ENCODE peak calls at places on chromosome 6, in ten cellular contexts. B is GM12878, V is Karpas-422, Y is SK-N-SH, T is K562, R is colonic mucosa, O is PC-3, Z is mesendoderm, F is IMR-90, L is fibroblast of lung. C is an unnamed sample.

GRCh38 chr6:99822741-99823512 is 171.1 kb downstream of the MCHR2 start:
- DNase-seq in B (no peak), V (peak; percentile 68), Y (peak; percentile 51), T (peak; percentile 46), R (peak; percentile 55), O (peak; percentile 66), Z (peak; percentile 59), F (peak; percentile 82), L (peak; percentile 58), C (peak; percentile 57)

GRCh38 chr6:36938536-36938935 is 16.0 kb upstream of the PI16 start:
- DNase-seq in B (no peak), V (no peak), Y (no peak), T (no peak), R (no peak), O (no peak), Z (no peak), F (peak; percentile 93), L (peak; percentile 64), C (no peak)

GRCh38 chr6:152096863-152097496 is 289.5 kb downstream of the ESR1 start:
- DNase-seq in B (no peak), V (no peak), Y (no peak), T (no peak), R (no peak), O (peak; percentile 67), Z (no peak), F (peak; percentile 94), L (peak; percentile 97), C (peak; percentile 93)

GRCh38 chr6:41728954-41729353 is 6.5 kb downstream of the TFEB start:
- DNase-seq in B (no peak), V (no peak), Y (no peak), T (no peak), R (no peak), O (no peak), Z (no peak), F (no peak), L (no peak), C (no peak)

GRCh38 chr6:138690975-138691594 is 82.5 kb upstream of the CCDC28A start:
- DNase-seq in B (no peak), V (no peak), Y (no peak), T (no peak), R (no peak), O (no peak), Z (no peak), F (peak; percentile 6), L (no peak), C (no peak)

GRCh38 chr6:144216668-144217218 is 66.4 kb downstream of the STX11 start:
- DNase-seq in B (no peak), V (no peak), Y (peak; percentile 76), T (peak; percentile 82), R (no peak), O (no peak), Z (no peak), F (no peak), L (no peak), C (no peak)

GRCh38 chr6:131054392-131055250 is 8.4 kb downstream of the EPB41L2 start:
- DNase-seq in B (no peak), V (no peak), Y (no peak), T (no peak), R (no peak), O (peak; percentile 75), Z (peak; percentile 61), F (no peak), L (no peak), C (no peak)

GRCh38 chr6:157533397-157533814 is 152.4 kb downstream of the ZDHHC14 start:
- DNase-seq in B (no peak), V (no peak), Y (peak; percentile 52), T (no peak), R (no peak), O (no peak), Z (peak; percentile 52), F (no peak), L (no peak), C (no peak)

GRCh38 chr6:116374586-116374985 is 3.8 kb downstream of the DSE start:
- DNase-seq in B (no peak), V (no peak), Y (no peak), T (no peak), R (no peak), O (no peak), Z (no peak), F (no peak), L (no peak), C (no peak)

GRCh38 chr6:76852776-76853175 is 610.5 kb downstream of the HTR1B start:
- DNase-seq in B (no peak), V (no peak), Y (no peak), T (no peak), R (no peak), O (peak; percentile 6), Z (peak; percentile 38), F (peak; percentile 26), L (no peak), C (peak; percentile 40)

GRCh38 chr6:161736796-161737292 is 463.0 kb upstream of the AGPAT4 start:
- DNase-seq in B (no peak), V (no peak), Y (no peak), T (no peak), R (no peak), O (no peak), Z (no peak), F (no peak), L (no peak), C (no peak)

GRCh38 chr6:118370722-118371121 is 177.4 kb upstream of the PLN start:
- DNase-seq in B (no peak), V (no peak), Y (no peak), T (no peak), R (no peak), O (no peak), Z (no peak), F (no peak), L (no peak), C (peak; percentile 13)

GRCh38 chr6:971981-972640 is 279.2 kb upstream of the EXOC2 start:
- DNase-seq in B (no peak), V (no peak), Y (no peak), T (no peak), R (no peak), O (no peak), Z (no peak), F (no peak), L (no peak), C (peak; percentile 85)

GRCh38 chr6:21987501-21987957 is 309.3 kb downstream of the PRL start:
- DNase-seq in B (peak; percentile 11), V (no peak), Y (peak; percentile 63), T (peak; percentile 77), R (peak; percentile 80), O (peak; percentile 75), Z (peak; percentile 83), F (peak; percentile 97), L (peak; percentile 96), C (peak; percentile 92)

GRCh38 chr6:43911625-43912577 is 141.9 kb downstream of the VEGFA start:
- DNase-seq in B (no peak), V (no peak), Y (no peak), T (no peak), R (peak; percentile 51), O (no peak), Z (peak; percentile 86), F (no peak), L (no peak), C (no peak)

GRCh38 chr6:10659697-10660348 is 34.6 kb downstream of the C6orf52 start:
- DNase-seq in B (no peak), V (no peak), Y (peak; percentile 46), T (no peak), R (no peak), O (no peak), Z (peak; percentile 49), F (no peak), L (no peak), C (peak; percentile 43)
- H3K4me3 ChIP-seq in B (no peak overlapping the region), V (no peak overlapping the region), Y (peak overlapping the region; percentile 51), T (peak overlapping the region; percentile 39), R (peak overlapping the region; percentile 11), O (no peak overlapping the region), Z (no peak overlapping the region), F (peak overlapping the region; percentile 39), L (no peak overlapping the region), C (peak overlapping the region; percentile 27)

GRCh38 chr6:34799547-34799946 is 7.7 kb downstream of the BLTP3A start:
- DNase-seq in B (no peak), V (no peak), Y (no peak), T (no peak), R (no peak), O (no peak), Z (no peak), F (no peak), L (no peak), C (no peak)

GRCh38 chr6:34793877-34794276 is 2.0 kb downstream of the BLTP3A start:
- DNase-seq in B (no peak), V (no peak), Y (no peak), T (no peak), R (no peak), O (no peak), Z (no peak), F (no peak), L (no peak), C (no peak)

GRCh38 chr6:34792605-34793500 is 970 bp downstream of the BLTP3A start:
- DNase-seq in B (no peak), V (peak; percentile 79), Y (peak; percentile 61), T (peak; percentile 41), R (peak; percentile 35), O (peak; percentile 65), Z (peak; percentile 71), F (peak; percentile 55), L (peak; percentile 74), C (peak; percentile 77)

GRCh38 chr6:34798057-34798456 is 6.2 kb downstream of the BLTP3A start:
- DNase-seq in B (no peak), V (no peak), Y (no peak), T (no peak), R (no peak), O (no peak), Z (no peak), F (no peak), L (no peak), C (no peak)

GRCh38 chr6:34795836-34796425 is 4.0 kb downstream of the BLTP3A start:
- DNase-seq in B (no peak), V (no peak), Y (no peak), T (no peak), R (no peak), O (peak; percentile 69), Z (no peak), F (peak; percentile 64), L (peak; percentile 39), C (peak; percentile 45)
- H3K27me3 ChIP-seq in B (no peaks in the 10 kb centered on the region), V (no peaks in the 10 kb centered on the region), Y (no peaks in the 10 kb centered on the region), T (no peaks in the 10 kb centered on the region), R (no peaks in the 10 kb centered on the region), O (no peaks in the 10 kb centered on the region), Z (no peaks in the 10 kb centered on the region), F (no peaks in the 10 kb centered on the region), L (no peaks in the 10 kb centered on the region), C (no peaks in the 10 kb centered on the region)

DNA sequence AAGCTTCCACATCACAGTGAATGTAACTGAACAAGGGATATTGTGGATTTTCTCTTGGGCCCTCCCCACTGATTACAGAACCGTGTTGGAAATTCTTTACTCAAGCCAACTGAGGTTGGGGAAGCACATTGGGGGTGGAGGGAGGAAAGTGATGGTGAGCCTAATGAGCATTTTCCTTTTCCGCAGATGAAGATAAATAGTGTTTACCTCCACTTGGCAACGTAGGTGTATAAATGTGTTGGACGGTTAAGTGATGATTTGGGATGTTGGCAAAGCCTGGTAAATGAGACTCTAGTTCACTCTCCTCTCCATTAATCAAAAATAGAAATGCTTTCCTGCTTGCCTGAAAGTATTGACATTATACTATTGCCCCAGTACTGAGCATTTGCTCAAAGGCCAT is 27.1 kb upstream of the NRN1 start:
- DNase-seq in B (no peak), V (no peak), Y (no peak), T (no peak), R (no peak), O (no peak), Z (no peak), F (no peak), L (no peak), C (no peak)
- H3K9ac ChIP-seq in B (no peak overlapping the region), V (no peak overlapping the region), Y (no peak overlapping the region), T (no peak overlapping the region), R (no peak overlapping the region), O (no peak overlapping the region), Z (no peak overlapping the region), F (no peak overlapping the region), L (no peak overlapping the region), C (no peak overlapping the region)

GRCh38 chr6:109050012-109050411 is 44.6 kb downstream of the SESN1 start:
- DNase-seq in B (no peak), V (no peak), Y (no peak), T (no peak), R (no peak), O (no peak), Z (no peak), F (no peak), L (no peak), C (no peak)
- H3K4me3 ChIP-seq in B (no peak overlapping the region), V (no peak overlapping the region), Y (no peak overlapping the region), T (no peak overlapping the region), R (no peak overlapping the region), O (no peak overlapping the region), Z (no peak overlapping the region), F (no peak overlapping the region), L (no peak overlapping the region), C (no peak overlapping the region)

C was measured in adipocyte.